ENCODE peak calls at places on chromosomes 13 and 19, in five cellular contexts. X is AG04449, E is fibroblast of lung, D is omental fat pad, P is thoracic aorta. C is an unnamed sample.

GRCh38 chr13:101303512-101303911 is 112.8 kb downstream of the NALCN start:
- DNase-seq in X (no peak), E (no peak), D (no peak), P (no peak), C (no peak)

GRCh38 chr19:9178901-9179300 is at the start of gene OR7D2:
- DNase-seq in X (no peak), E (no peak), D (no peak), P (no peak), C (no peak)

GRCh38 chr13:39823063-39823713 is 167.7 kb downstream of the COG6 start:
- DNase-seq in X (no peak), E (no peak), D (no peak), P (no peak), C (no peak)

GRCh38 chr13:44198826-44199225 is 174.8 kb upstream of the SERP2 start:
- DNase-seq in X (no peak), E (no peak), D (no peak), P (no peak), C (no peak)

GRCh38 chr19:37537391-37537947 is 30.7 kb downstream of the ZNF793 start:
- DNase-seq in X (no peak), E (peak), D (no peak), P (no peak), C (no peak)

GRCh38 chr19:42422576-42423461 is 4.4 kb downstream of the LIPE start:
- DNase-seq in X (no peak), E (no peak), D (no peak), P (no peak), C (peak)

GRCh38 chr13:60431108-60431700 is 34.2 kb downstream of the TDRD3 start:
- DNase-seq in X (peak), E (peak), D (no peak), P (no peak), C (no peak)

GRCh38 chr19:17720487-17720839 is 1.2 kb downstream of the MAP1S start:
- DNase-seq in X (no peak), E (no peak), D (no peak), P (no peak), C (no peak)

GRCh38 chr13:75803175-75803611 is 167.1 kb downstream of the LMO7 start:
- DNase-seq in X (no peak), E (no peak), D (no peak), P (no peak), C (no peak)

GRCh38 chr13:103517066-103517767 is 451.0 kb upstream of the SLC10A2 start:
- DNase-seq in X (no peak), E (peak), D (no peak), P (no peak), C (no peak)

GRCh38 chr13:104114111-104114510 is 1047.9 kb upstream of the SLC10A2 start:
- DNase-seq in X (no peak), E (peak), D (no peak), P (no peak), C (no peak)

GRCh38 chr13:34627499-34627898 is 314.6 kb upstream of the NBEA start:
- DNase-seq in X (no peak), E (no peak), D (no peak), P (no peak), C (no peak)

GRCh38 chr13:106917024-106917491 is 349.1 kb upstream of the ARGLU1 start:
- DNase-seq in X (no peak), E (no peak), D (no peak), P (no peak), C (peak)

GRCh38 chr19:37563518-37563917 is 31.1 kb downstream of the ZNF571 start:
- DNase-seq in X (no peak), E (no peak), D (no peak), P (no peak), C (no peak)

GRCh38 chr19:24004166-24004565 is 82.8 kb upstream of the ZNF254 start:
- DNase-seq in X (no peak), E (no peak), D (no peak), P (no peak), C (no peak)

GRCh38 chr13:106350208-106350607 is 185.3 kb downstream of the EFNB2 start:
- DNase-seq in X (no peak), E (no peak), D (no peak), P (no peak), C (no peak)

GRCh38 chr13:41462427-41462826 is 5.1 kb downstream of the RGCC start:
- DNase-seq in X (no peak), E (no peak), D (no peak), P (no peak), C (no peak)

DNA sequence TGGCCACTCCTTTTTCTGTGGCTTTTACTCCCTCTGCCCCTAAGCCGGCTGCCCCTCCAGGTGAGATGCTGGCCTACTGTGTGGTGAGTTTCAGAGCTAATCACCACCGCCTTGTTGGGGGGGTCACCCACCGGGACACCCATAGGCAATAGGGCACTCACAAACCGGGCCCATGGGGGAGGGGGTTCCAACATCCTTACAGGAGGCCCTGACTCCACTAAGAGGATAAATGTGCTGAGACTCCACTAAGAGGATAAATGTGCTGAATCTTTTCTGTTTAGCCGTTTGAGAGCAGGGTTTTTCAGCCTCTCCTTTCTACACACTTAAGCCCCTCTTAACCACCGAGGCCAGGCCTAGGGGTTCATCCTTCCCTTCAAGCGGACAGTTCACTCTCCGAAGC is 73.7 kb downstream of the SLC15A1 start:
- DNase-seq in X (no peak), E (no peak), D (no peak), P (no peak), C (no peak)
- TF ChIP-seq CTCF in X (no peak), E (no peak), D (no peak), P (no peak), C (no peak)

GRCh38 chr13:51346397-51346796 is 6.9 kb downstream of the SERPINE3 start:
- DNase-seq in X (no peak), E (no peak), D (no peak), P (no peak), C (no peak)

GRCh38 chr13:51348069-51348967 is 8.8 kb downstream of the SERPINE3 start:
- DNase-seq in X (no peak), E (no peak), D (no peak), P (no peak), C (no peak)

GRCh38 chr13:51349016-51349415 is 9.5 kb downstream of the SERPINE3 start:
- DNase-seq in X (no peak), E (no peak), D (no peak), P (no peak), C (no peak)

GRCh38 chr13:51342706-51343105 is 3.2 kb downstream of the SERPINE3 start:
- DNase-seq in X (peak), E (peak), D (no peak), P (no peak), C (no peak)

DNA sequence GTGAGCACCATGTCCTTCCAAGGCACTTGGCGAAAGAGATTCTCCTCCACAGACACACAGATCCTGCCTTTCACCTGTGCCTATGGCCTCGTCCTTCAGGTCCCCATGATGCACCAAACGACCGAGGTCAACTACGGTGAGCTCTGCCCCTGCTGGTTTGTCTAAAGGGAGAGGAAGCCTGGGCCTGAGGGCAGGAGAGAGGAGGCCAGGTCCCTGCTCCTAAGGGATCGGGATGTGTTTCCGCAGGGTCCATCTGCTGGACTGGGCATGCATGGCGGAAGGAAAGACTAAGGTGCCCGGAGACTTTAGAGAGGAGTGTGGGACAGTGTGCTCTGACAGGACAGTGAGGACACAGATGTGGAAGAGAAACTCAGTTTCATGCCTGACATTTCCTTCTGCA is 7.6 kb downstream of the SERPINE3 start:
- DNase-seq in X (no peak), E (no peak), D (no peak), P (no peak), C (no peak)
- TF ChIP-seq CTCF in X (no peak), E (no peak), D (no peak), P (no peak), C (no peak)

DNA sequence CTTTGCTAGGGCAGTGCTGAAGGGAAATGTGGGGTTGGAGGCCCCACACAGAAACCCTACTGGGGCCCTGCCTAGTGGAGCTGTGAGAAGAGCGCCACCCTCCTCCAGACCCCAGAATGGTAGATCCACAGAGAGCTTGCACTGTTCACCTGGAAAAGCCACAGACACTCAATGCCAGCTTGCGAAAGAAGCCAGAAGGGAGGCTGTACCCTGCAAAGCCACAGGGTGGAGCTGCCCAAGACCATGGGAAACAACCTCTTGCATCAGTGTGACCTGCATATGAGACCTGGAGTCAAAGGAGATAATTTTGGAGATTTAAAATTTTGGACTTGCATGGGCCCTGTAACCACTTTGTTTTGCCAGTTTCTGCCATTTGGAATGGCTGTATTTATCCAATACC is 615.4 kb upstream of the MIR17HG start:
- DNase-seq in X (no peak), E (no peak), D (no peak), P (no peak), C (peak)
- TF ChIP-seq CTCF in X (no peak), E (no peak), D (no peak), P (no peak), C (no peak)

DNA sequence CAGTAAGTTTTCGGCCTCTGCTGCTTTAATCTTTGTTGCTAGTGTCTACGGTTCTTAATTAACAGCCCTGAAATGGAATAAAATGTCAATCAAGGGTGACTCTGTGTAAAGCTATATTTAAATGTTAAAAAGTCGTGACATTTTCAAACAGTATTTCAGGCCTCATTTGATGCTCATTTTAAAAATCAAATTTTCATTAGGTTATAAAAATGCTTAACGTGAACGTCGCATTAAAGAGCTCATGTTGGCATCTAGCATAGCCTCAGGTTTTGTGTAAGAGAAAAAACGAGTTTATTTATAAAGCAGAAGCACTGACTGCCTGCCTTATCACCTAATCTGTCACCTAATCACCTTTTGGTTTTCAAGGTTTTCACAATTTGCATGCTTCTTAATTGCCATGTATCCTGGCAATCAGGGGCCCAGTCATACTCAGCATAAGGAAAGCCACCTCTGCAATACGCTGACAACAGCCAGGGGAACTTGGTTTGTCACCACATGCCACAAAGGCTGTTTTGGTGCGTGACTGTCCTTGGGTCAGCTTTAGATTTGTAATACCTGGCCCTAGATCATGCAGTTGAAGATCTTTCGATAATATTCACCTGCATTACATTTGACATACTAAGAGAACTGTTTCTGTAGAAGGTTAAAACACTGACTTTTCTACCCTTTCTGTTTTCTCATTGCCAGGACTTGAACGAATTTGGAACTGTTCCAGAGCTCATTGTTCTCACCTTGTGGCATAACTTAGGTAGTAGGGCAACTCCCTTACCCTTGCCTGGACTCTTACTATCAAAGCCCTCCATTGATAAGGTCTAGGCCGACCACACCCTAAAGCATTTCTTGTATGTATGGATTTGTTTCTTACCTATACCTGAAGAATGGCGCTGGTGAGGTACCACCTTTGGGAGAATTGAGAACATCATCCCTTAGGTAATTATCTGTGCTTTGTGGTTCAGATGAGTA is 112.5 kb downstream of the TEX26 start:
- DNase-seq in X (no peak), E (no peak), D (no peak), P (no peak), C (no peak)
- TF ChIP-seq CTCF in X (no peak), E (no peak), D (no peak), P (no peak), C (peak)

GRCh38 chr19:36141039-36141914 is 1.4 kb downstream of the CAPNS1 start:
- DNase-seq in X (no peak), E (peak), D (peak), P (peak), C (peak)

GRCh38 chr19:36140289-36141038 is 598 bp downstream of the CAPNS1 start:
- DNase-seq in X (no peak), E (peak), D (no peak), P (no peak), C (peak)

GRCh38 chr19:36142046-36142445 is 2.2 kb downstream of the CAPNS1 start:
- DNase-seq in X (no peak), E (no peak), D (no peak), P (no peak), C (no peak)

GRCh38 chr19:36139120-36139472 is 770 bp upstream of the CAPNS1 start:
- DNase-seq in X (no peak), E (no peak), D (no peak), P (no peak), C (no peak)

DNA sequence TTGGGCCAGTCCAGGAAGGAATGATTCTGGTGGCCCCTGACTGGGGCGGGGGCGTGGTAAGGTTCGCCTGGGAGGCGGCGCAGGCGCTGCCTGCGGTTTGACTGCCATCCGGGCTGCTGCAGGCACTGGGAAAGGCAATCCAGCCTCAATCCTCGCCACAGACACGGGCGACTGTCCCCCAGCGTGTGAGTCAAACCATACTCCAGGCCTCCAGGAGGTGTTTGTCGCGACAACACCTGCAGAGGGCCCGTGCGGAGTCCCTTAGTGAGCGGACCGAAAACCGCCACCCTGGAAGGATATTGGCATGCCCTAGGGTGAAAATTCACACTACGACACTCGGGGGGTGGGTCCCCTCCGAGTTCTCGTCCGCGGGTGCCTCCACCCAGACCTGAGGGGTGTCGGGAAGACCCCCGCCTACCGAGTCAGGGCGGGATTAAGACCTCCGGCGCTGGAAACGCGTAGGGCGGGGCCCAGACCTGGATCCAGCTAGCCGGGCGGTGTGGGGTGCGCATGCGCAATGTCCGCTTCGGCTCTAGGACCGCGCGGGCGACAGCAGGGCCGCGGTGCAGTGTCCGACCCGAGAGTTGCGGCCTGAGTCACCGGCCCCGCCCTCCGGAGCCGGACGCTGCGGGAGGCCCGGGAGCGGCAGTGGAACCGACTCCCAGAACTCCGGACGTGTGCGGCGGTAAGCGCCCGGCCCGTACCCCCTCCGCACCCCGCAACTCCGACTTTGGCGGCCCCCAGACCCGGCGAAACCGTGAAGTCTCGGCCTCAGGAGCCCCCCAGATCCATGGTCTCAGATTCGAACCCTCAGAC is at the start of gene CAPNS1:
- DNase-seq in X (peak), E (peak), D (peak), P (peak), C (peak)
- TF ChIP-seq CTCF in X (no peak), E (no peak), D (no peak), P (peak), C (no peak)

GRCh38 chr19:1290245-1290698 is 4.6 kb downstream of the EFNA2 start:
- DNase-seq in X (no peak), E (no peak), D (no peak), P (no peak), C (no peak)
- TF ChIP-seq CTCF in X (no peak), E (no peak), D (no peak), P (no peak), C (no peak)

GRCh38 chr19:21508198-21508597 is 2.8 kb downstream of the ZNF429 start:
- DNase-seq in X (no peak), E (no peak), D (no peak), P (no peak), C (no peak)

GRCh38 chr19:21505459-21506393 is at the start of gene ZNF429:
- DNase-seq in X (peak), E (peak), D (peak), P (peak), C (peak)
- TF ChIP-seq CTCF in X (no peak), E (no peak), D (no peak), P (no peak), C (no peak)

C was measured in endothelial cell.